ENCODE peak calls at places on chromosomes 5 and 9, in four cellular contexts. One of them, this sample, is unnamed.

GRCh38 chr5:170028124-170028523 is 47.8 kb upstream of the INSYN2B start:
- DNase-seq in glutamatergic neuron: no peak
- DNase-seq in coronary artery: no peak
- DNase-seq in tibial nerve: no peak
- DNase-seq in this sample: no peak

GRCh38 chr5:123107343-123108240 is 18.6 kb downstream of the PRDM6 start:
- DNase-seq in glutamatergic neuron: no peak
- DNase-seq in coronary artery: no peak
- DNase-seq in tibial nerve: no peak
- DNase-seq in this sample: no peak

GRCh38 chr5:43429706-43430105 is 17.5 kb upstream of the CCL28 start:
- DNase-seq in coronary artery: no peak
- DNase-seq in tibial nerve: no peak
- DNase-seq in glutamatergic neuron: no peak
- DNase-seq in this sample: no peak

GRCh38 chr5:176742246-176743105 is 67.9 kb upstream of the UNC5A start:
- DNase-seq in coronary artery: peak
- DNase-seq in glutamatergic neuron: no peak
- DNase-seq in tibial nerve: no peak
- DNase-seq in this sample: no peak

GRCh38 chr9:79663299-79663698 is 91.5 kb downstream of the TLE4 start:
- DNase-seq in tibial nerve: no peak
- DNase-seq in glutamatergic neuron: no peak
- DNase-seq in coronary artery: no peak
- DNase-seq in this sample: no peak

GRCh38 chr9:108836319-108836718 is 19.5 kb downstream of the ACTL7B start:
- DNase-seq in tibial nerve: no peak
- DNase-seq in glutamatergic neuron: no peak
- DNase-seq in coronary artery: no peak
- DNase-seq in this sample: no peak

GRCh38 chr9:91146391-91147019 is 215.2 kb downstream of the AUH start:
- DNase-seq in coronary artery: no peak
- DNase-seq in tibial nerve: no peak
- DNase-seq in glutamatergic neuron: no peak
- DNase-seq in this sample: peak

GRCh38 chr9:129885018-129885669 is 49.9 kb downstream of the USP20 start:
- DNase-seq in coronary artery: no peak
- DNase-seq in glutamatergic neuron: no peak
- DNase-seq in tibial nerve: peak
- DNase-seq in this sample: peak

GRCh38 chr5:176719113-176719814 is 72.0 kb downstream of the TSPAN17 start:
- DNase-seq in glutamatergic neuron: no peak
- DNase-seq in coronary artery: no peak
- DNase-seq in tibial nerve: no peak
- DNase-seq in this sample: no peak

GRCh38 chr5:35436441-35437057 is 181.1 kb upstream of the SPEF2 start:
- DNase-seq in coronary artery: no peak
- DNase-seq in tibial nerve: no peak
- DNase-seq in glutamatergic neuron: no peak
- DNase-seq in this sample: peak

GRCh38 chr5:402615-403359 is 40.2 kb upstream of the EXOC3 start:
- DNase-seq in tibial nerve: no peak
- DNase-seq in glutamatergic neuron: no peak
- DNase-seq in coronary artery: peak
- DNase-seq in this sample: peak

GRCh38 chr5:147188200-147189108 is 46.4 kb upstream of the STK32A start:
- DNase-seq in tibial nerve: no peak
- DNase-seq in glutamatergic neuron: no peak
- DNase-seq in coronary artery: no peak
- DNase-seq in this sample: peak

GRCh38 chr9:126316085-126316655 is 10.5 kb upstream of the MVB12B start:
- DNase-seq in glutamatergic neuron: no peak
- DNase-seq in coronary artery: no peak
- DNase-seq in tibial nerve: no peak
- DNase-seq in this sample: no peak

GRCh38 chr5:103512506-103512905 is 50.1 kb downstream of the NUDT12 start:
- DNase-seq in glutamatergic neuron: no peak
- DNase-seq in tibial nerve: no peak
- DNase-seq in coronary artery: no peak
- DNase-seq in this sample: no peak

GRCh38 chr5:3220201-3220600 is 375.4 kb upstream of the IRX1 start:
- DNase-seq in coronary artery: peak
- DNase-seq in glutamatergic neuron: no peak
- DNase-seq in tibial nerve: no peak
- DNase-seq in this sample: no peak

GRCh38 chr5:91361055-91361701 is 21.9 kb downstream of the ARRDC3 start:
- DNase-seq in glutamatergic neuron: no peak
- DNase-seq in coronary artery: no peak
- DNase-seq in tibial nerve: no peak
- DNase-seq in this sample: peak

GRCh38 chr5:39755986-39756385 is 331.2 kb upstream of the DAB2 start:
- DNase-seq in tibial nerve: no peak
- DNase-seq in coronary artery: no peak
- DNase-seq in glutamatergic neuron: no peak
- DNase-seq in this sample: no peak

DNA sequence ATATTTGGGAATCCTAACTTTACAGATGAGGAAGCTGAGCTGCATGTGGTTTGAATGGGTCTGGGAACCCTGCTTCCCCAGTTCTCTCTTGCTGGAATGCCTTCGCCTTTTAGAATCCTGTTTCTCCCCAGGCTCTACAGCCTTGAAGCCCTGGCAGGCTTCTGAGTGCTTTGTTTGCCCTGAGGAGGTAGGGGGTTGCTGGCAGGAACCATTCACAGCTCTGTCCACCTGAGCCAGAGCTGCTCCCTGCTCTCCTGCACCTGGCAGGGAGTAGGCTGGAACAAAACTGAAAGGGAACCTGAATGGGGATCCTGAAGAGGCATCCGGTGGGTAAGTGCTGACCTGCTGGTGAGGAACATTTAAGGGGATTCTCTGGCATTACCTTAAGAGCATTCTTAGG is 33.0 kb downstream of the KIF4B start:
- DNase-seq in tibial nerve: no peak
- DNase-seq in glutamatergic neuron: no peak
- DNase-seq in coronary artery: no peak
- DNase-seq in this sample: no peak
- TF ChIP-seq CTCF in tibial nerve: no peak
- TF ChIP-seq CTCF in glutamatergic neuron: no peak
- TF ChIP-seq CTCF in coronary artery: no peak
- TF ChIP-seq CTCF in this sample: no peak

DNA sequence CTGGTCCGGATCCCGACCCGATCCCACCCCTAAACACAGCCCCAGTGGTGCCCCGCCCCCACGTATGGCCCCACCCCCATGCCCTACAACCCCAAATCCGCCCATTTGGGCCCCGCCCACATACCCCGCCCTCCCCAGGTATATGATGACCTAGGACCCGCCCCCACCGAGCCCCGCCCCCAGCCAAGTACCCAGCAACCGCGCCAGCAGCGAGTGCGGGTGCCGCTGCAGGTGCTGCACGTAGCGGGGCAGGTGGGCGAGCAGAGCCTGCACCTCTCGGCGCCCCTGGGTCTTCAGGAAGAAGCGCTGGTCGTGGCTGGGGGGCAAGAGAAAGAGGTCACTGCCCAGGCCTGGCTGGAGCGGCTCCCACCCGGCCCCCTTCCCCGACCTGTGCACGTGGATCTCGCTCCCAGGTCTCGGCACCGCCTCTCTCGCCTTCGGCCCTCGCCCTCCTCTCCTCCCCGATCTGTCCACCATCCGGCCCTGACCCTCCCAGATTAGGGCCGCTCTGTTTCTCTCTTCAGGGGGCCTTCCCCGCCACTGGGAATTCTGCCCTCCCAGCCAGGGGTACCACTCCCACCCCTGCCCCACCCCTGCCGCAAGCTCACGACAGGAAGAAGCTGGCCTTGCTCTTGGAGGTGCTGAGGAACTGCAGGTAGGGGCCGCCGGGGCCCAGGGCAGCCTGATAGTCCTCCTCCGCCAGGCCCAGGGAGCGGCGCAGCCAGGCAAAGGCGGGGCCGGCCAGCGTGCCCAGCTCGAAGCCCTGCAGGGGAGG is 2.9 kb downstream of the PIP5KL1 start:
- DNase-seq in glutamatergic neuron: no peak
- DNase-seq in coronary artery: no peak
- DNase-seq in tibial nerve: no peak
- DNase-seq in this sample: peak
- TF ChIP-seq CTCF in glutamatergic neuron: no peak
- TF ChIP-seq CTCF in coronary artery: no peak
- TF ChIP-seq CTCF in tibial nerve: no peak
- TF ChIP-seq CTCF in this sample: no peak

GRCh38 chr9:84317563-84317962 is 23.0 kb downstream of the SLC28A3 start:
- DNase-seq in tibial nerve: no peak
- DNase-seq in coronary artery: no peak
- DNase-seq in glutamatergic neuron: no peak
- DNase-seq in this sample: peak
- TF ChIP-seq CTCF in tibial nerve: no peak
- TF ChIP-seq CTCF in coronary artery: no peak
- TF ChIP-seq CTCF in glutamatergic neuron: no peak
- TF ChIP-seq CTCF in this sample: peak

GRCh38 chr9:124312290-124313265 is 54.8 kb downstream of the NEK6 start:
- DNase-seq in glutamatergic neuron: no peak
- DNase-seq in tibial nerve: no peak
- DNase-seq in coronary artery: no peak
- DNase-seq in this sample: no peak

GRCh38 chr9:124308606-124309310 is 51.0 kb downstream of the NEK6 start:
- DNase-seq in glutamatergic neuron: no peak
- DNase-seq in tibial nerve: no peak
- DNase-seq in coronary artery: no peak
- DNase-seq in this sample: no peak

GRCh38 chr9:124309665-124310064 is 51.9 kb downstream of the NEK6 start:
- DNase-seq in coronary artery: no peak
- DNase-seq in tibial nerve: no peak
- DNase-seq in glutamatergic neuron: no peak
- DNase-seq in this sample: no peak

GRCh38 chr9:124313940-124314339 is 56.2 kb downstream of the NEK6 start:
- DNase-seq in coronary artery: no peak
- DNase-seq in glutamatergic neuron: no peak
- DNase-seq in tibial nerve: no peak
- DNase-seq in this sample: no peak

GRCh38 chr9:124311283-124311682 is 53.5 kb downstream of the NEK6 start:
- DNase-seq in glutamatergic neuron: no peak
- DNase-seq in tibial nerve: no peak
- DNase-seq in coronary artery: no peak
- DNase-seq in this sample: no peak
- TF ChIP-seq CTCF in glutamatergic neuron: no peak
- TF ChIP-seq CTCF in tibial nerve: no peak
- TF ChIP-seq CTCF in coronary artery: no peak
- TF ChIP-seq CTCF in this sample: no peak

GRCh38 chr9:99192786-99193465 is 28.8 kb downstream of the ALG2 start:
- DNase-seq in tibial nerve: no peak
- DNase-seq in glutamatergic neuron: no peak
- DNase-seq in coronary artery: no peak
- DNase-seq in this sample: no peak
- TF ChIP-seq CTCF in tibial nerve: no peak
- TF ChIP-seq CTCF in glutamatergic neuron: no peak
- TF ChIP-seq CTCF in coronary artery: no peak
- TF ChIP-seq CTCF in this sample: no peak

GRCh38 chr5:142767178-142767577 is 3.0 kb upstream of the ARHGAP26 start:
- DNase-seq in tibial nerve: no peak
- DNase-seq in glutamatergic neuron: no peak
- DNase-seq in coronary artery: no peak
- DNase-seq in this sample: no peak
- TF ChIP-seq CTCF in tibial nerve: no peak
- TF ChIP-seq CTCF in glutamatergic neuron: no peak
- TF ChIP-seq CTCF in coronary artery: no peak
- TF ChIP-seq CTCF in this sample: no peak

GRCh38 chr5:180652771-180653170 is 3.4 kb upstream of the FLT4 start:
- DNase-seq in tibial nerve: no peak
- DNase-seq in coronary artery: no peak
- DNase-seq in glutamatergic neuron: no peak
- DNase-seq in this sample: no peak

GRCh38 chr5:180648658-180649296 is 623 bp downstream of the FLT4 start:
- DNase-seq in coronary artery: no peak
- DNase-seq in tibial nerve: no peak
- DNase-seq in glutamatergic neuron: peak
- DNase-seq in this sample: peak

GRCh38 chr5:180649297-180650039 is at the start of gene FLT4:
- DNase-seq in glutamatergic neuron: no peak
- DNase-seq in tibial nerve: no peak
- DNase-seq in coronary artery: no peak
- DNase-seq in this sample: no peak

GRCh38 chr5:180647941-180648500 is 1.4 kb downstream of the FLT4 start:
- DNase-seq in glutamatergic neuron: no peak
- DNase-seq in coronary artery: no peak
- DNase-seq in tibial nerve: no peak
- DNase-seq in this sample: no peak

DNA sequence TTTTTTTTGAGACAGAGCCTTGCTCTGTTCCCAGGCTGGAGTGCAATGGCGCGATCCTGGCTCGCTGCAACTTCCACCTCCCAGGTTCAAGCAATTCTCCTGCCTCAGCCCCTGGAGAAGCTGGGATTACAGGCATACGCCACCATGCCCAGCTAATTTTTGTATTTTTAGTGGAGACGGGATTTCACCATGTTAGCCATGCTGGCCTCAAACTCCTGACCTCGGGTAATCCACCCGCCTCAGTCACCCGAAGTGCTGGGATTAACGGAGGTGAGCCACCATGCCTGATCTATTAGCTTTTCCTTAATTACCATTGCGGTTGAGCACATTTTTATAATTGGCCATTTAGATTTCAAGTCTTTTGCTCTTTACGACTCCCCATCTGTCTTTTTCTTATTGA is 2.9 kb upstream of the FLT4 start:
- DNase-seq in glutamatergic neuron: no peak
- DNase-seq in coronary artery: no peak
- DNase-seq in tibial nerve: no peak
- DNase-seq in this sample: no peak
- TF ChIP-seq CTCF in glutamatergic neuron: no peak
- TF ChIP-seq CTCF in coronary artery: no peak
- TF ChIP-seq CTCF in tibial nerve: no peak
- TF ChIP-seq CTCF in this sample: no peak

GRCh38 chr9:6334305-6334704 is 6.1 kb downstream of the TPD52L3 start:
- DNase-seq in coronary artery: no peak
- DNase-seq in glutamatergic neuron: no peak
- DNase-seq in tibial nerve: no peak
- DNase-seq in this sample: no peak
- TF ChIP-seq CTCF in coronary artery: no peak
- TF ChIP-seq CTCF in glutamatergic neuron: no peak
- TF ChIP-seq CTCF in tibial nerve: no peak
- TF ChIP-seq CTCF in this sample: no peak

GRCh38 chr5:18281947-18282557 is 647.8 kb downstream of the TAF11L14 start:
- DNase-seq in glutamatergic neuron: no peak
- DNase-seq in coronary artery: no peak
- DNase-seq in tibial nerve: no peak
- DNase-seq in this sample: no peak
- TF ChIP-seq CTCF in glutamatergic neuron: peak
- TF ChIP-seq CTCF in coronary artery: peak
- TF ChIP-seq CTCF in tibial nerve: no peak
- TF ChIP-seq CTCF in this sample: no peak

GRCh38 chr9:137313956-137314560 is 12.0 kb upstream of the NRARP start:
- DNase-seq in coronary artery: peak
- DNase-seq in tibial nerve: no peak
- DNase-seq in glutamatergic neuron: peak
- DNase-seq in this sample: no peak
- TF ChIP-seq CTCF in coronary artery: no peak
- TF ChIP-seq CTCF in tibial nerve: no peak
- TF ChIP-seq CTCF in glutamatergic neuron: no peak
- TF ChIP-seq CTCF in this sample: no peak

This sample was measured in activated CD8-positive, alpha-beta T cell treated with anti-CD3 and anti-CD28 coated beads for 36 hours.